ENCODE peak calls at places on chromosomes 7 and 10, in seven cellular contexts. One of them, this sample, is unnamed.

GRCh38 chr10:97538839-97539238 is 33.7 kb upstream of the ANKRD2 start:
- DNase-seq in HFF-Myc: no peak
- DNase-seq in astrocyte: no peak
- DNase-seq in fibroblast of villous mesenchyme: no peak
- DNase-seq in astrocyte of the spinal cord: no peak
- DNase-seq in colonic mucosa: no peak
- DNase-seq in cardiac fibroblast: no peak
- DNase-seq in this sample: no peak

GRCh38 chr7:157949711-157950110 is 612.9 kb downstream of the DNAJB6 start:
- DNase-seq in fibroblast of villous mesenchyme: no peak
- DNase-seq in astrocyte of the spinal cord: peak; percentile 2
- DNase-seq in cardiac fibroblast: no peak
- DNase-seq in colonic mucosa: no peak
- DNase-seq in astrocyte: peak; percentile 17
- DNase-seq in HFF-Myc: no peak
- DNase-seq in this sample: peak; percentile 13

GRCh38 chr10:101007915-101008822 is 8.6 kb downstream of the LZTS2 start:
- DNase-seq in HFF-Myc: no peak
- DNase-seq in cardiac fibroblast: no peak
- DNase-seq in astrocyte: no peak
- DNase-seq in fibroblast of villous mesenchyme: no peak
- DNase-seq in colonic mucosa: no peak
- DNase-seq in astrocyte of the spinal cord: no peak
- DNase-seq in this sample: no peak

GRCh38 chr7:66355762-66356161 is 150.6 kb downstream of the TPST1 start:
- DNase-seq in colonic mucosa: no peak
- DNase-seq in astrocyte of the spinal cord: no peak
- DNase-seq in astrocyte: no peak
- DNase-seq in cardiac fibroblast: no peak
- DNase-seq in fibroblast of villous mesenchyme: peak; percentile 41
- DNase-seq in HFF-Myc: no peak
- DNase-seq in this sample: no peak

GRCh38 chr7:17697128-17697881 is 243.0 kb downstream of the SNX13 start:
- DNase-seq in cardiac fibroblast: no peak
- DNase-seq in HFF-Myc: no peak
- DNase-seq in fibroblast of villous mesenchyme: peak; percentile 17
- DNase-seq in astrocyte of the spinal cord: no peak
- DNase-seq in astrocyte: no peak
- DNase-seq in colonic mucosa: no peak
- DNase-seq in this sample: no peak

GRCh38 chr10:78348416-78349164 is 314.9 kb downstream of the RPS24 start:
- DNase-seq in cardiac fibroblast: no peak
- DNase-seq in astrocyte: no peak
- DNase-seq in colonic mucosa: no peak
- DNase-seq in HFF-Myc: no peak
- DNase-seq in fibroblast of villous mesenchyme: no peak
- DNase-seq in astrocyte of the spinal cord: no peak
- DNase-seq in this sample: no peak

GRCh38 chr10:78212786-78213175 is 179.1 kb downstream of the RPS24 start:
- DNase-seq in cardiac fibroblast: no peak
- DNase-seq in astrocyte: no peak
- DNase-seq in colonic mucosa: no peak
- DNase-seq in fibroblast of villous mesenchyme: no peak
- DNase-seq in HFF-Myc: no peak
- DNase-seq in astrocyte of the spinal cord: no peak
- DNase-seq in this sample: no peak

GRCh38 chr7:124351950-124352349 is 319.1 kb upstream of the TMEM229A start:
- DNase-seq in colonic mucosa: no peak
- DNase-seq in cardiac fibroblast: no peak
- DNase-seq in astrocyte of the spinal cord: no peak
- DNase-seq in HFF-Myc: no peak
- DNase-seq in fibroblast of villous mesenchyme: no peak
- DNase-seq in astrocyte: no peak
- DNase-seq in this sample: no peak

GRCh38 chr10:44193567-44194220 is 191.2 kb downstream of the CXCL12 start:
- DNase-seq in astrocyte: no peak
- DNase-seq in HFF-Myc: no peak
- DNase-seq in cardiac fibroblast: no peak
- DNase-seq in colonic mucosa: no peak
- DNase-seq in fibroblast of villous mesenchyme: no peak
- DNase-seq in astrocyte of the spinal cord: no peak
- DNase-seq in this sample: no peak
- H3K4me3 ChIP-seq in astrocyte: no peak overlapping the region
- H3K4me3 ChIP-seq in HFF-Myc: no peak overlapping the region
- H3K4me3 ChIP-seq in cardiac fibroblast: no peak overlapping the region
- H3K4me3 ChIP-seq in colonic mucosa: no peak overlapping the region
- H3K4me3 ChIP-seq in fibroblast of villous mesenchyme: no peak overlapping the region
- H3K4me3 ChIP-seq in astrocyte of the spinal cord: no peak overlapping the region
- H3K4me3 ChIP-seq in this sample: no peak overlapping the region

GRCh38 chr10:4353964-4354363 is 472.0 kb upstream of the AKR1E2 start:
- DNase-seq in colonic mucosa: no peak
- DNase-seq in HFF-Myc: peak; percentile 86
- DNase-seq in astrocyte of the spinal cord: peak; percentile 89
- DNase-seq in cardiac fibroblast: peak; percentile 70
- DNase-seq in astrocyte: peak; percentile 75
- DNase-seq in fibroblast of villous mesenchyme: peak; percentile 82
- DNase-seq in this sample: peak; percentile 78

GRCh38 chr10:4354382-4354812 is 471.6 kb upstream of the AKR1E2 start:
- DNase-seq in cardiac fibroblast: no peak
- DNase-seq in astrocyte: peak; percentile 68
- DNase-seq in astrocyte of the spinal cord: peak; percentile 91
- DNase-seq in HFF-Myc: peak; percentile 77
- DNase-seq in fibroblast of villous mesenchyme: peak; percentile 85
- DNase-seq in colonic mucosa: peak; percentile 27
- DNase-seq in this sample: peak; percentile 43

GRCh38 chr10:4355346-4355745 is 470.7 kb upstream of the AKR1E2 start:
- DNase-seq in fibroblast of villous mesenchyme: no peak
- DNase-seq in colonic mucosa: no peak
- DNase-seq in cardiac fibroblast: no peak
- DNase-seq in astrocyte: peak; percentile 10
- DNase-seq in astrocyte of the spinal cord: no peak
- DNase-seq in HFF-Myc: no peak
- DNase-seq in this sample: no peak

GRCh38 chr10:4353059-4353655 is 472.9 kb upstream of the AKR1E2 start:
- DNase-seq in HFF-Myc: no peak
- DNase-seq in astrocyte of the spinal cord: peak; percentile 64
- DNase-seq in fibroblast of villous mesenchyme: peak; percentile 45
- DNase-seq in cardiac fibroblast: peak; percentile 21
- DNase-seq in colonic mucosa: no peak
- DNase-seq in astrocyte: peak; percentile 82
- DNase-seq in this sample: peak; percentile 55

GRCh38 chr10:4359003-4359402 is 467.0 kb upstream of the AKR1E2 start:
- DNase-seq in fibroblast of villous mesenchyme: peak; percentile 62
- DNase-seq in colonic mucosa: no peak
- DNase-seq in cardiac fibroblast: peak; percentile 77
- DNase-seq in HFF-Myc: no peak
- DNase-seq in astrocyte of the spinal cord: peak; percentile 75
- DNase-seq in astrocyte: peak; percentile 16
- DNase-seq in this sample: peak; percentile 90
- TF ChIP-seq CTCF in fibroblast of villous mesenchyme: no peak
- TF ChIP-seq CTCF in colonic mucosa: no peak
- TF ChIP-seq CTCF in cardiac fibroblast: peak; percentile 3
- TF ChIP-seq CTCF in HFF-Myc: no peak
- TF ChIP-seq CTCF in astrocyte of the spinal cord: no peak
- TF ChIP-seq CTCF in astrocyte: no peak
- TF ChIP-seq CTCF in this sample: no peak

GRCh38 chr7:41463770-41464470 is 239.0 kb downstream of the INHBA start:
- DNase-seq in fibroblast of villous mesenchyme: no peak
- DNase-seq in astrocyte: no peak
- DNase-seq in astrocyte of the spinal cord: no peak
- DNase-seq in HFF-Myc: no peak
- DNase-seq in cardiac fibroblast: no peak
- DNase-seq in colonic mucosa: no peak
- DNase-seq in this sample: no peak

GRCh38 chr7:41459623-41460256 is 243.2 kb downstream of the INHBA start:
- DNase-seq in cardiac fibroblast: no peak
- DNase-seq in astrocyte of the spinal cord: no peak
- DNase-seq in astrocyte: no peak
- DNase-seq in fibroblast of villous mesenchyme: peak; percentile 17
- DNase-seq in HFF-Myc: no peak
- DNase-seq in colonic mucosa: no peak
- DNase-seq in this sample: no peak

GRCh38 chr7:41457832-41458437 is 245.0 kb downstream of the INHBA start:
- DNase-seq in cardiac fibroblast: no peak
- DNase-seq in fibroblast of villous mesenchyme: no peak
- DNase-seq in colonic mucosa: no peak
- DNase-seq in astrocyte: no peak
- DNase-seq in HFF-Myc: no peak
- DNase-seq in astrocyte of the spinal cord: no peak
- DNase-seq in this sample: no peak

DNA sequence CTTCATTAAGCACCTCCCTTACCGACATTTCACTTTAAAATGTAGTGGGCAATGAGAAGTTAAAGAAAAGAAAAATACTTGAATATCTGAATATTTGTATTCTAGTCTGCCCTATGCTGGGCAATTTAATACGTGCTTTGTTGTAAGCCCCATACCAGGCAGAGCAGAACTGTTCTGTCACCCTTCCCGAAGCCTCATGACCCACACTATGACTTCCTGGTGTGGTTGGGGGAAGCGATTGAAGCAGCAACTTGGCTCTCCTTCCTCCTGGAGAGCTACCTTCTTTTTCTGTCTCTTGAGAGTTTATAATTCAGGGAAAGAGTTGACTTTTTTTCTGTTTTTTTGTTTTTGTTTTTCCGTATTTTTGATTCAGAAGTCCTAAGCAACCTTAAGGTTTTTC is 243.7 kb downstream of the INHBA start:
- DNase-seq in astrocyte: no peak
- DNase-seq in HFF-Myc: no peak
- DNase-seq in fibroblast of villous mesenchyme: no peak
- DNase-seq in astrocyte of the spinal cord: no peak
- DNase-seq in cardiac fibroblast: no peak
- DNase-seq in colonic mucosa: no peak
- DNase-seq in this sample: no peak
- H3K4me3 ChIP-seq in astrocyte: no peak overlapping the region
- H3K4me3 ChIP-seq in HFF-Myc: no peak overlapping the region
- H3K4me3 ChIP-seq in fibroblast of villous mesenchyme: no peak overlapping the region
- H3K4me3 ChIP-seq in astrocyte of the spinal cord: no peak overlapping the region
- H3K4me3 ChIP-seq in cardiac fibroblast: no peak overlapping the region
- H3K4me3 ChIP-seq in colonic mucosa: no peak overlapping the region
- H3K4me3 ChIP-seq in this sample: no peak overlapping the region

DNA sequence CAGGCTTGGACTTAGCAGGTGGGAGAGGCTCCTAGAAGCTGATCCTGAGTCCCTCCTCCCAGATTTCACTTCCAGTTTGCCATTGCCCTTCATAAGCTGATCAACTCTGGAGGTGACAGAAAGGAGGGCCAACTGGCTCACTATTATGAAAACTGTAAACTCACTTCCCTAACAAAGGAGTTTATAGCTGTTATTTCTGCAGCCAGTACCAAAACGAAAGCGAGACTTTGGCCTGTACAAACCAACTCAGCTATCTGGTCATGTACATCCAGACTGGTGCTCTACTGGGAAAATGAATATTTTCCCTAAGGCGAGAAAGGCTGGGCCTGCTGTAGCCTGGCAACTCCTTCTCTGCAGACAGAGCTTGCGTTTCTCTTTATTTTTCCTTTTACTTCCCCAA is 54.6 kb downstream of the GALNT17 start:
- DNase-seq in fibroblast of villous mesenchyme: no peak
- DNase-seq in HFF-Myc: no peak
- DNase-seq in astrocyte of the spinal cord: no peak
- DNase-seq in cardiac fibroblast: no peak
- DNase-seq in astrocyte: no peak
- DNase-seq in colonic mucosa: no peak
- DNase-seq in this sample: no peak
- TF ChIP-seq CTCF in fibroblast of villous mesenchyme: no peak
- TF ChIP-seq CTCF in HFF-Myc: no peak
- TF ChIP-seq CTCF in astrocyte of the spinal cord: no peak
- TF ChIP-seq CTCF in cardiac fibroblast: no peak
- TF ChIP-seq CTCF in astrocyte: no peak
- TF ChIP-seq CTCF in colonic mucosa: no peak
- TF ChIP-seq CTCF in this sample: no peak

GRCh38 chr10:119254355-119254754 is 47.0 kb downstream of the GRK5 start:
- DNase-seq in fibroblast of villous mesenchyme: peak; percentile 45
- DNase-seq in colonic mucosa: no peak
- DNase-seq in HFF-Myc: no peak
- DNase-seq in astrocyte: no peak
- DNase-seq in astrocyte of the spinal cord: no peak
- DNase-seq in cardiac fibroblast: no peak
- DNase-seq in this sample: no peak
- H3K4me3 ChIP-seq in fibroblast of villous mesenchyme: no peak overlapping the region
- H3K4me3 ChIP-seq in colonic mucosa: no peak overlapping the region
- H3K4me3 ChIP-seq in HFF-Myc: no peak overlapping the region
- H3K4me3 ChIP-seq in astrocyte: no peak overlapping the region
- H3K4me3 ChIP-seq in astrocyte of the spinal cord: no peak overlapping the region
- H3K4me3 ChIP-seq in cardiac fibroblast: no peak overlapping the region
- H3K4me3 ChIP-seq in this sample: no peak overlapping the region

DNA sequence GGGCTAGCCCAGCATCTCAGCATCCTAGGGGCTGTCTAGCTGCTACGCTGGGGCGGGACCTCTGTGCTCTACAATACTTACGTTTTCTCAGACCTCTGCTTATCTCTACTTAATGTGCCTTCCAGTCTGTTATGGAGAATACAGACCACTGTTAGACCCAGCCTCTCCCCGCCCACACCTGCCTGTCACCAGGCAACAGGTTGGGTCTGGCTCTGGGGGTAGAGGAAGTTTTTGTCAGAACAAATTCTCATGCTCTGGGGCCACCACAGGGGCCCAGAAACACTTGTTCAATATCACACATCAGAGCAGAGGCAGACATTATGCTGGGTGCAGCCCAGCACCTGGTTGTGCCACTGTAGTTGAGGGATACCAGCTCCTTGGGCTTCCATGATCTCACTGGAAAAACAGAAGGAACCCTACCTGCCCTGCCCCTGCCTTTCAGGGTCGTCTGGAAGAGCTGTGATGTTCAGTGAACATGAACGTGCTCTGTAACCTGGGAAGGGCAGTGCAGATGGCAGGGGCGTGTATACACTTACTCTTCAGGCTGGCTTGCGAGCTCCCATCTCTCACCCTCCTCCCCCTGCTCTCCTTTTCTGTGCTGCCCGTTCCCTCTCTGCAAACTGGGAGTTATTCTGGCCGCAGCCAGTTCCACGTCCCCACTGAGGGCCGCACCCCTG is 135.2 kb upstream of the PODXL start:
- DNase-seq in colonic mucosa: no peak
- DNase-seq in astrocyte: no peak
- DNase-seq in cardiac fibroblast: no peak
- DNase-seq in astrocyte of the spinal cord: no peak
- DNase-seq in HFF-Myc: no peak
- DNase-seq in fibroblast of villous mesenchyme: no peak
- DNase-seq in this sample: no peak
- TF ChIP-seq CTCF in colonic mucosa: no peak
- TF ChIP-seq CTCF in astrocyte: no peak
- TF ChIP-seq CTCF in cardiac fibroblast: no peak
- TF ChIP-seq CTCF in astrocyte of the spinal cord: no peak
- TF ChIP-seq CTCF in HFF-Myc: no peak
- TF ChIP-seq CTCF in fibroblast of villous mesenchyme: no peak
- TF ChIP-seq CTCF in this sample: no peak

GRCh38 chr7:121430558-121430957 is 34.5 kb upstream of the FAM3C start:
- DNase-seq in HFF-Myc: no peak
- DNase-seq in astrocyte: no peak
- DNase-seq in astrocyte of the spinal cord: no peak
- DNase-seq in colonic mucosa: no peak
- DNase-seq in cardiac fibroblast: no peak
- DNase-seq in fibroblast of villous mesenchyme: no peak
- DNase-seq in this sample: no peak
- H3K4me3 ChIP-seq in HFF-Myc: no peak overlapping the region
- H3K4me3 ChIP-seq in astrocyte: no peak overlapping the region
- H3K4me3 ChIP-seq in astrocyte of the spinal cord: no peak overlapping the region
- H3K4me3 ChIP-seq in colonic mucosa: no peak overlapping the region
- H3K4me3 ChIP-seq in cardiac fibroblast: no peak overlapping the region
- H3K4me3 ChIP-seq in fibroblast of villous mesenchyme: no peak overlapping the region
- H3K4me3 ChIP-seq in this sample: no peak overlapping the region

This sample was measured in choroid plexus epithelial cell.